ENCODE peak calls at places on chromosomes 1 and 21, in ten cellular contexts. One of them, this sample, is unnamed.

GRCh38 chr1:225770586-225771248 is 6.9 kb upstream of the SRP9 start:
- DNase-seq in dorsolateral prefrontal cortex: no peak
- DNase-seq in NCI-H345: no peak
- DNase-seq in NB4: no peak
- DNase-seq in heart right ventricle: no peak
- DNase-seq in cardiac fibroblast: no peak
- DNase-seq in AG04450: no peak
- DNase-seq in suprapubic skin: no peak
- DNase-seq in A549: no peak
- DNase-seq in pancreas: no peak
- DNase-seq in this sample: no peak

GRCh38 chr1:185257947-185258203 is 59.2 kb downstream of the IVNS1ABP start:
- DNase-seq in NB4: no peak
- DNase-seq in pancreas: no peak
- DNase-seq in cardiac fibroblast: peak; percentile 21
- DNase-seq in suprapubic skin: no peak
- DNase-seq in dorsolateral prefrontal cortex: no peak
- DNase-seq in heart right ventricle: no peak
- DNase-seq in A549: no peak
- DNase-seq in NCI-H345: no peak
- DNase-seq in AG04450: no peak
- DNase-seq in this sample: no peak

GRCh38 chr1:201585901-201586300 is 47.0 kb downstream of the NAV1 start:
- DNase-seq in suprapubic skin: no peak
- DNase-seq in dorsolateral prefrontal cortex: no peak
- DNase-seq in heart right ventricle: no peak
- DNase-seq in A549: no peak
- DNase-seq in NB4: no peak
- DNase-seq in cardiac fibroblast: no peak
- DNase-seq in AG04450: no peak
- DNase-seq in pancreas: no peak
- DNase-seq in NCI-H345: no peak
- DNase-seq in this sample: no peak

GRCh38 chr1:103265551-103265950 is 157.2 kb upstream of the COL11A1 start:
- DNase-seq in A549: no peak
- DNase-seq in pancreas: no peak
- DNase-seq in NB4: no peak
- DNase-seq in AG04450: no peak
- DNase-seq in dorsolateral prefrontal cortex: no peak
- DNase-seq in NCI-H345: no peak
- DNase-seq in cardiac fibroblast: peak; percentile 5
- DNase-seq in suprapubic skin: no peak
- DNase-seq in heart right ventricle: no peak
- DNase-seq in this sample: no peak

GRCh38 chr21:41378849-41379248 is 17.0 kb downstream of the MX2 start:
- DNase-seq in dorsolateral prefrontal cortex: no peak
- DNase-seq in AG04450: no peak
- DNase-seq in NCI-H345: no peak
- DNase-seq in A549: no peak
- DNase-seq in suprapubic skin: no peak
- DNase-seq in cardiac fibroblast: no peak
- DNase-seq in heart right ventricle: no peak
- DNase-seq in pancreas: no peak
- DNase-seq in NB4: no peak
- DNase-seq in this sample: no peak

GRCh38 chr1:11934295-11935039 is at the start of gene PLOD1:
- DNase-seq in dorsolateral prefrontal cortex: peak; percentile 77
- DNase-seq in A549: peak; percentile 69
- DNase-seq in suprapubic skin: peak; percentile 93
- DNase-seq in NCI-H345: peak; percentile 53
- DNase-seq in heart right ventricle: peak; percentile 92
- DNase-seq in AG04450: peak; percentile 71
- DNase-seq in pancreas: peak; percentile 89
- DNase-seq in NB4: peak; percentile 92
- DNase-seq in cardiac fibroblast: peak; percentile 95
- DNase-seq in this sample: peak; percentile 5

GRCh38 chr1:205741681-205742080 is 8.3 kb downstream of the NUCKS1 start:
- DNase-seq in cardiac fibroblast: no peak
- DNase-seq in pancreas: no peak
- DNase-seq in A549: no peak
- DNase-seq in heart right ventricle: no peak
- DNase-seq in AG04450: no peak
- DNase-seq in NB4: no peak
- DNase-seq in suprapubic skin: no peak
- DNase-seq in NCI-H345: no peak
- DNase-seq in dorsolateral prefrontal cortex: no peak
- DNase-seq in this sample: no peak

GRCh38 chr1:209158851-209159250 is 424.7 kb upstream of the CAMK1G start:
- DNase-seq in A549: no peak
- DNase-seq in heart right ventricle: no peak
- DNase-seq in cardiac fibroblast: no peak
- DNase-seq in pancreas: no peak
- DNase-seq in NB4: no peak
- DNase-seq in dorsolateral prefrontal cortex: no peak
- DNase-seq in NCI-H345: no peak
- DNase-seq in AG04450: no peak
- DNase-seq in suprapubic skin: no peak
- DNase-seq in this sample: no peak

GRCh38 chr21:25850126-25850831 is 115.5 kb downstream of the GABPA start:
- DNase-seq in heart right ventricle: no peak
- DNase-seq in suprapubic skin: no peak
- DNase-seq in A549: no peak
- DNase-seq in NCI-H345: no peak
- DNase-seq in cardiac fibroblast: peak; percentile 11
- DNase-seq in AG04450: no peak
- DNase-seq in dorsolateral prefrontal cortex: no peak
- DNase-seq in pancreas: no peak
- DNase-seq in NB4: no peak
- DNase-seq in this sample: no peak

GRCh38 chr1:37177230-37177864 is 143.0 kb upstream of the GRIK3 start:
- DNase-seq in AG04450: no peak
- DNase-seq in NB4: peak; percentile 63
- DNase-seq in pancreas: no peak
- DNase-seq in NCI-H345: peak; percentile 62
- DNase-seq in suprapubic skin: no peak
- DNase-seq in A549: peak; percentile 14
- DNase-seq in dorsolateral prefrontal cortex: peak; percentile 38
- DNase-seq in heart right ventricle: no peak
- DNase-seq in cardiac fibroblast: peak; percentile 9
- DNase-seq in this sample: peak; percentile 74

GRCh38 chr1:181558416-181558815 is 75.1 kb downstream of the CACNA1E start:
- DNase-seq in AG04450: no peak
- DNase-seq in A549: no peak
- DNase-seq in cardiac fibroblast: no peak
- DNase-seq in NCI-H345: no peak
- DNase-seq in heart right ventricle: no peak
- DNase-seq in dorsolateral prefrontal cortex: no peak
- DNase-seq in suprapubic skin: no peak
- DNase-seq in pancreas: no peak
- DNase-seq in NB4: no peak
- DNase-seq in this sample: no peak

GRCh38 chr21:45607021-45607921 is 36.3 kb upstream of the PCBP3 start:
- DNase-seq in NCI-H345: no peak
- DNase-seq in dorsolateral prefrontal cortex: no peak
- DNase-seq in NB4: no peak
- DNase-seq in suprapubic skin: peak; percentile 32
- DNase-seq in A549: no peak
- DNase-seq in AG04450: no peak
- DNase-seq in heart right ventricle: no peak
- DNase-seq in cardiac fibroblast: peak; percentile 18
- DNase-seq in pancreas: no peak
- DNase-seq in this sample: no peak

GRCh38 chr1:222919478-222919865 is 104.6 kb downstream of the DISP1 start:
- DNase-seq in A549: no peak
- DNase-seq in dorsolateral prefrontal cortex: no peak
- DNase-seq in AG04450: peak; percentile 48
- DNase-seq in NB4: no peak
- DNase-seq in suprapubic skin: no peak
- DNase-seq in heart right ventricle: no peak
- DNase-seq in NCI-H345: no peak
- DNase-seq in cardiac fibroblast: peak; percentile 25
- DNase-seq in pancreas: no peak
- DNase-seq in this sample: no peak

GRCh38 chr1:26768755-26769154 is 19.0 kb upstream of the PIGV start:
- DNase-seq in dorsolateral prefrontal cortex: no peak
- DNase-seq in pancreas: no peak
- DNase-seq in A549: no peak
- DNase-seq in suprapubic skin: no peak
- DNase-seq in NB4: no peak
- DNase-seq in heart right ventricle: peak; percentile 59
- DNase-seq in cardiac fibroblast: peak; percentile 85
- DNase-seq in AG04450: no peak
- DNase-seq in NCI-H345: no peak
- DNase-seq in this sample: no peak

GRCh38 chr1:107649023-107649422 is 316.0 kb downstream of the VAV3 start:
- DNase-seq in NB4: no peak
- DNase-seq in NCI-H345: no peak
- DNase-seq in suprapubic skin: no peak
- DNase-seq in cardiac fibroblast: no peak
- DNase-seq in heart right ventricle: no peak
- DNase-seq in pancreas: no peak
- DNase-seq in A549: no peak
- DNase-seq in dorsolateral prefrontal cortex: no peak
- DNase-seq in AG04450: no peak
- DNase-seq in this sample: no peak

GRCh38 chr1:101220906-101221305 is 15.9 kb upstream of the S1PR1 start:
- DNase-seq in pancreas: no peak
- DNase-seq in AG04450: no peak
- DNase-seq in dorsolateral prefrontal cortex: no peak
- DNase-seq in NB4: no peak
- DNase-seq in suprapubic skin: no peak
- DNase-seq in A549: no peak
- DNase-seq in heart right ventricle: no peak
- DNase-seq in NCI-H345: no peak
- DNase-seq in cardiac fibroblast: no peak
- DNase-seq in this sample: no peak

GRCh38 chr21:40685121-40685630 is 161.8 kb downstream of the DSCAM start:
- DNase-seq in A549: no peak
- DNase-seq in NCI-H345: peak; percentile 59
- DNase-seq in heart right ventricle: peak; percentile 27
- DNase-seq in suprapubic skin: no peak
- DNase-seq in cardiac fibroblast: no peak
- DNase-seq in dorsolateral prefrontal cortex: no peak
- DNase-seq in pancreas: no peak
- DNase-seq in NB4: no peak
- DNase-seq in AG04450: no peak
- DNase-seq in this sample: no peak

GRCh38 chr1:180981596-180982387 is 40.9 kb downstream of the STX6 start:
- DNase-seq in A549: no peak
- DNase-seq in dorsolateral prefrontal cortex: no peak
- DNase-seq in pancreas: no peak
- DNase-seq in cardiac fibroblast: no peak
- DNase-seq in NCI-H345: no peak
- DNase-seq in suprapubic skin: no peak
- DNase-seq in NB4: peak; percentile 88
- DNase-seq in AG04450: no peak
- DNase-seq in heart right ventricle: no peak
- DNase-seq in this sample: no peak

GRCh38 chr21:26686278-26686677 is 113.2 kb upstream of the CYYR1 start:
- DNase-seq in dorsolateral prefrontal cortex: no peak
- DNase-seq in AG04450: no peak
- DNase-seq in A549: peak; percentile 1
- DNase-seq in cardiac fibroblast: peak; percentile 1
- DNase-seq in heart right ventricle: no peak
- DNase-seq in suprapubic skin: no peak
- DNase-seq in NB4: peak; percentile 25
- DNase-seq in NCI-H345: no peak
- DNase-seq in pancreas: no peak
- DNase-seq in this sample: no peak

GRCh38 chr1:29876902-29877301 is 640.6 kb downstream of the PTPRU start:
- DNase-seq in cardiac fibroblast: no peak
- DNase-seq in dorsolateral prefrontal cortex: no peak
- DNase-seq in pancreas: no peak
- DNase-seq in suprapubic skin: peak; percentile 20
- DNase-seq in heart right ventricle: no peak
- DNase-seq in A549: no peak
- DNase-seq in AG04450: no peak
- DNase-seq in NCI-H345: peak; percentile 49
- DNase-seq in NB4: peak; percentile 6
- DNase-seq in this sample: no peak

GRCh38 chr1:242876021-242876420 is 351.5 kb upstream of the PLD5 start:
- DNase-seq in NCI-H345: no peak
- DNase-seq in A549: peak; percentile 21
- DNase-seq in AG04450: no peak
- DNase-seq in heart right ventricle: no peak
- DNase-seq in pancreas: no peak
- DNase-seq in NB4: no peak
- DNase-seq in cardiac fibroblast: no peak
- DNase-seq in suprapubic skin: no peak
- DNase-seq in dorsolateral prefrontal cortex: no peak
- DNase-seq in this sample: no peak

GRCh38 chr1:57934745-57935144 is 510.9 kb upstream of the DAB1 start:
- DNase-seq in dorsolateral prefrontal cortex: no peak
- DNase-seq in heart right ventricle: no peak
- DNase-seq in AG04450: no peak
- DNase-seq in NCI-H345: no peak
- DNase-seq in NB4: no peak
- DNase-seq in A549: no peak
- DNase-seq in suprapubic skin: no peak
- DNase-seq in cardiac fibroblast: no peak
- DNase-seq in pancreas: no peak
- DNase-seq in this sample: no peak

GRCh38 chr1:160743266-160743665 is 4.2 kb downstream of the SLAMF7 start:
- DNase-seq in heart right ventricle: no peak
- DNase-seq in A549: no peak
- DNase-seq in AG04450: no peak
- DNase-seq in suprapubic skin: no peak
- DNase-seq in NB4: no peak
- DNase-seq in NCI-H345: no peak
- DNase-seq in dorsolateral prefrontal cortex: no peak
- DNase-seq in pancreas: no peak
- DNase-seq in cardiac fibroblast: no peak
- DNase-seq in this sample: no peak

GRCh38 chr21:16534408-16535099 is 804.8 kb downstream of the USP25 start:
- DNase-seq in NCI-H345: peak; percentile 65
- DNase-seq in cardiac fibroblast: peak; percentile 97
- DNase-seq in A549: peak; percentile 5
- DNase-seq in suprapubic skin: peak; percentile 84
- DNase-seq in NB4: no peak
- DNase-seq in heart right ventricle: peak; percentile 80
- DNase-seq in dorsolateral prefrontal cortex: peak; percentile 50
- DNase-seq in pancreas: peak; percentile 42
- DNase-seq in AG04450: no peak
- DNase-seq in this sample: peak; percentile 61

GRCh38 chr21:33256019-33256418 is 10.1 kb upstream of the IL10RB start:
- DNase-seq in dorsolateral prefrontal cortex: no peak
- DNase-seq in cardiac fibroblast: no peak
- DNase-seq in suprapubic skin: no peak
- DNase-seq in heart right ventricle: no peak
- DNase-seq in AG04450: no peak
- DNase-seq in NCI-H345: no peak
- DNase-seq in A549: no peak
- DNase-seq in pancreas: no peak
- DNase-seq in NB4: no peak
- DNase-seq in this sample: no peak

GRCh38 chr1:244749230-244750016 is 86.0 kb upstream of the COX20 start:
- DNase-seq in A549: no peak
- DNase-seq in pancreas: no peak
- DNase-seq in cardiac fibroblast: no peak
- DNase-seq in suprapubic skin: no peak
- DNase-seq in NCI-H345: no peak
- DNase-seq in dorsolateral prefrontal cortex: no peak
- DNase-seq in heart right ventricle: no peak
- DNase-seq in NB4: no peak
- DNase-seq in AG04450: no peak
- DNase-seq in this sample: no peak

GRCh38 chr21:45970674-45971486 is 10.7 kb upstream of the COL6A1 start:
- DNase-seq in cardiac fibroblast: peak; percentile 68
- DNase-seq in pancreas: no peak
- DNase-seq in A549: peak; percentile 57
- DNase-seq in heart right ventricle: peak; percentile 67
- DNase-seq in NCI-H345: peak; percentile 39
- DNase-seq in NB4: peak; percentile 58
- DNase-seq in AG04450: no peak
- DNase-seq in dorsolateral prefrontal cortex: no peak
- DNase-seq in suprapubic skin: peak; percentile 85
- DNase-seq in this sample: no peak

GRCh38 chr21:45548711-45549491 is 6.7 kb upstream of the SLC19A1 start:
- DNase-seq in NCI-H345: no peak
- DNase-seq in NB4: no peak
- DNase-seq in heart right ventricle: no peak
- DNase-seq in suprapubic skin: peak; percentile 61
- DNase-seq in dorsolateral prefrontal cortex: no peak
- DNase-seq in cardiac fibroblast: no peak
- DNase-seq in pancreas: no peak
- DNase-seq in A549: no peak
- DNase-seq in AG04450: no peak
- DNase-seq in this sample: no peak

This sample was measured in NCI-H774.